ENCODE peak calls at places on chromosomes 3 and 15, in eight cellular contexts. K is HTR-8/SVneo; L is posterior cingulate gyrus; S is CD4-positive, alpha-beta T cell; N is amniotic epithelial cell; U is AG09319; O is glutamatergic neuron; Q is dorsolateral prefrontal cortex. Z is an unnamed sample.

GRCh38 chr3:18649666-18650363 is 224.7 kb upstream of the SATB1 start:
- DNase-seq in S (no peak), Q (no peak), O (no peak), K (no peak), L (no peak), U (no peak), N (no peak), Z (no peak)

GRCh38 chr3:31041161-31041978 is 146.9 kb upstream of the GADL1 start:
- DNase-seq in L (no peak), N (peak), U (peak), Q (no peak), K (peak), S (no peak), O (no peak), Z (peak)

GRCh38 chr15:98904466-98905048 is 103.0 kb downstream of the PGPEP1L start:
- DNase-seq in U (no peak), L (peak), N (peak), K (peak), S (no peak), Q (no peak), O (peak), Z (no peak)

GRCh38 chr15:37094542-37095196 is 5.7 kb downstream of the MEIS2 start:
- DNase-seq in O (no peak), N (peak), U (no peak), K (no peak), S (no peak), L (no peak), Q (no peak), Z (no peak)

GRCh38 chr3:135860761-135861160 is 104.8 kb upstream of the PPP2R3A start:
- DNase-seq in K (no peak), O (no peak), L (no peak), N (no peak), U (no peak), Q (no peak), S (no peak), Z (no peak)

GRCh38 chr3:127368186-127369032 is 80.6 kb upstream of the PRR20G start:
- DNase-seq in L (no peak), K (no peak), Q (no peak), O (no peak), S (no peak), N (no peak), U (no peak), Z (no peak)

GRCh38 chr15:84872009-84872900 is 12.2 kb upstream of the SLC28A1 start:
- DNase-seq in U (no peak), K (no peak), Q (no peak), S (no peak), O (no peak), N (peak), L (no peak), Z (no peak)

GRCh38 chr3:112303811-112304325 is 9.9 kb upstream of the SLC9C1 start:
- DNase-seq in O (no peak), L (no peak), K (no peak), Q (no peak), U (no peak), N (peak), S (no peak), Z (no peak)

GRCh38 chr3:149414557-149415231 is 37.2 kb upstream of the TM4SF1 start:
- DNase-seq in L (no peak), S (no peak), Q (no peak), K (no peak), U (no peak), N (peak), O (no peak), Z (no peak)

GRCh38 chr3:12796171-12797123 is at the start of gene CAND2:
- DNase-seq in K (no peak), N (peak), Q (peak), O (peak), L (peak), S (peak), U (no peak), Z (no peak)

GRCh38 chr15:48242531-48242930 is 36.4 kb downstream of the SLC12A1 start:
- DNase-seq in S (no peak), L (no peak), U (no peak), K (no peak), Q (no peak), N (no peak), O (no peak), Z (no peak)

GRCh38 chr15:100770781-100771584 is 108.6 kb upstream of the ALDH1A3 start:
- DNase-seq in L (no peak), Q (no peak), O (no peak), S (no peak), U (no peak), N (no peak), K (no peak), Z (no peak)

GRCh38 chr15:66941791-66942190 is 123.6 kb upstream of the SMAD3 start:
- DNase-seq in U (no peak), L (no peak), O (no peak), K (no peak), Q (no peak), S (no peak), N (no peak), Z (no peak)

GRCh38 chr3:44000586-44000985 is 241.1 kb upstream of the TOPAZ1 start:
- DNase-seq in O (no peak), Q (no peak), N (no peak), K (no peak), U (peak), L (no peak), S (no peak), Z (no peak)

GRCh38 chr3:58487140-58487886 is 4.6 kb upstream of the KCTD6 start:
- DNase-seq in U (no peak), N (peak), S (no peak), O (no peak), K (peak), L (peak), Q (peak), Z (no peak)

GRCh38 chr15:78640527-78640839 is 527 bp downstream of the CHRNB4 start:
- DNase-seq in S (no peak), K (no peak), L (no peak), O (no peak), U (no peak), N (no peak), Q (no peak), Z (no peak)

GRCh38 chr3:88957751-88958452 is 149.5 kb upstream of the EPHA3 start:
- DNase-seq in L (no peak), U (peak), S (no peak), O (no peak), K (peak), N (peak), Q (no peak), Z (peak)

GRCh38 chr15:76335851-76336253 is 721 bp upstream of the ISL2 start:
- DNase-seq in L (no peak), Q (no peak), S (no peak), U (no peak), N (no peak), O (peak), K (no peak), Z (no peak)

GRCh38 chr3:113804701-113805100 is 33.9 kb upstream of the GRAMD1C start:
- DNase-seq in S (no peak), L (no peak), Q (no peak), N (no peak), K (no peak), O (no peak), U (no peak), Z (no peak)

GRCh38 chr15:98721166-98721565 is 72.8 kb downstream of the IGF1R start:
- DNase-seq in O (no peak), K (no peak), Q (no peak), L (no peak), U (no peak), S (no peak), N (peak), Z (no peak)

GRCh38 chr3:27728195-27729087 is 6.3 kb upstream of the EOMES start:
- DNase-seq in L (no peak), N (no peak), S (no peak), K (no peak), U (no peak), O (peak), Q (no peak), Z (no peak)

GRCh38 chr3:9180764-9181117 is 68.7 kb downstream of the SRGAP3 start:
- DNase-seq in Q (peak), O (no peak), S (no peak), L (peak), U (no peak), K (no peak), N (no peak), Z (no peak)

GRCh38 chr15:72231066-72231846 is at the start of gene PKM:
- DNase-seq in N (peak), L (peak), K (peak), Q (peak), S (peak), U (peak), O (peak), Z (peak)

GRCh38 chr3:114093001-114093350 is 36.4 kb downstream of the QTRT2 start:
- DNase-seq in S (no peak), O (no peak), U (no peak), Q (no peak), N (no peak), L (no peak), K (no peak), Z (no peak)

GRCh38 chr3:25442486-25442885 is 14.4 kb downstream of the RARB start:
- DNase-seq in Q (no peak), N (no peak), K (no peak), L (no peak), S (no peak), U (no peak), O (no peak), Z (no peak)

GRCh38 chr15:20357139-20358065 is 184.2 kb downstream of the GOLGA6L6 start:
- DNase-seq in N (no peak), K (no peak), U (no peak), Q (peak), S (no peak), O (no peak), L (no peak), Z (no peak)

Z was measured in smooth muscle cell of the brain vasculature.